ENCODE peak calls at places on chromosomes 11 and 22, in ten cellular contexts. N is DND-41; J is naive thymus-derived CD4-positive, alpha-beta T cell; L is psoas muscle; Q is keratinocyte; B is sigmoid colon; T is PC-9; A is adipocyte; Z is pancreas; K is spleen. U is an unnamed sample. For H3K36me3 and H3K27me3, the result is how much of the 10 kb centered on the place peaks cover.

GRCh38 chr11:36672815-36673450 is 74.9 kb upstream of the RAG2 start:
- DNase-seq in T (no peak), L (no peak), B (no peak), Q (peak), K (no peak), A (peak), J (peak), Z (no peak), N (no peak), U (peak)

GRCh38 chr11:11056749-11057471 is 199.1 kb upstream of the ZBED5 start:
- DNase-seq in Q (no peak), A (no peak), J (no peak), B (no peak), K (no peak), L (no peak), Z (no peak), T (no peak), N (no peak), U (no peak)

GRCh38 chr11:128956401-128957203 is 13.9 kb upstream of the TP53AIP1 start:
- DNase-seq in L (no peak), Z (no peak), B (no peak), Q (no peak), N (peak), K (no peak), A (peak), J (peak), T (peak), U (peak)

GRCh38 chr11:26905368-26905767 is 88.5 kb upstream of the FIBIN start:
- DNase-seq in K (no peak), N (no peak), J (no peak), A (peak), L (no peak), T (no peak), Q (no peak), B (no peak), Z (no peak), U (peak)

GRCh38 chr11:82176365-82176764 is 557.3 kb downstream of the FAM181B start:
- DNase-seq in L (no peak), Z (no peak), A (no peak), N (no peak), T (no peak), J (no peak), Q (no peak), K (no peak), B (no peak), U (no peak)

GRCh38 chr11:72813740-72814138 is 472 bp upstream of the ATG16L2 start:
- DNase-seq in N (peak), K (peak), L (peak), A (peak), T (no peak), B (peak), Z (peak), Q (no peak), J (no peak), U (no peak)

GRCh38 chr11:66429983-66430602 is 8.6 kb downstream of the MRPL11 start:
- DNase-seq in T (peak), N (peak), J (peak), Q (no peak), A (peak), Z (peak), L (peak), B (peak), K (peak), U (peak)

GRCh38 chr11:128297111-128297651 is 290.2 kb downstream of the ETS1 start:
- DNase-seq in B (no peak), L (no peak), A (no peak), N (peak), K (no peak), Q (no peak), T (no peak), Z (no peak), J (peak), U (no peak)

GRCh38 chr11:41413843-41414242 is 45.6 kb downstream of the LRRC4C start:
- DNase-seq in T (no peak), A (no peak), K (no peak), Q (no peak), B (no peak), N (no peak), J (no peak), Z (no peak), L (no peak), U (no peak)

GRCh38 chr11:128879817-128880216 is 11.3 kb upstream of the KCNJ5 start:
- DNase-seq in K (no peak), B (peak), Q (no peak), L (no peak), Z (no peak), A (no peak), N (no peak), J (no peak), T (no peak), U (peak)

GRCh38 chr11:32087602-32088001 is 3.3 kb upstream of the RCN1 start:
- DNase-seq in B (no peak), Z (no peak), L (no peak), T (no peak), N (no peak), J (no peak), A (peak), K (no peak), Q (no peak), U (no peak)

GRCh38 chr22:22884888-22885840 is 2.5 kb upstream of the IGLL5 start:
- DNase-seq in T (no peak), N (peak), L (no peak), J (no peak), Q (no peak), A (no peak), K (peak), Z (no peak), B (no peak), U (peak)

GRCh38 chr11:107276057-107276456 is 181.6 kb downstream of the CWF19L2 start:
- DNase-seq in Z (no peak), J (no peak), Q (no peak), A (no peak), T (no peak), K (no peak), N (no peak), B (no peak), L (no peak), U (no peak)

GRCh38 chr11:35892166-35892565 is 51.7 kb upstream of the LDLRAD3 start:
- DNase-seq in K (no peak), A (no peak), T (no peak), B (no peak), J (no peak), Z (no peak), L (no peak), Q (no peak), N (no peak), U (no peak)

GRCh38 chr22:47163876-47164513 is 401.5 kb downstream of the TBC1D22A start:
- DNase-seq in J (no peak), L (no peak), T (no peak), A (no peak), Q (no peak), B (peak), Z (peak), K (peak), N (no peak), U (no peak)

GRCh38 chr11:19631657-19632325 is 80.8 kb upstream of the NAV2 start:
- DNase-seq in K (no peak), N (no peak), J (no peak), L (peak), Z (no peak), B (no peak), Q (no peak), T (no peak), A (peak), U (no peak)

GRCh38 chr11:12388171-12388570 is 10.8 kb downstream of the PARVA start:
- DNase-seq in J (no peak), L (no peak), B (no peak), Z (no peak), K (no peak), T (no peak), Q (no peak), A (no peak), N (no peak), U (no peak)

GRCh38 chr22:39478461-39478860 is 21.6 kb downstream of the MGAT3 start:
- DNase-seq in K (no peak), Q (no peak), N (peak), J (peak), B (no peak), Z (peak), A (peak), T (peak), L (no peak), U (peak)

GRCh38 chr11:132134322-132134721 is 763.9 kb downstream of the NTM start:
- DNase-seq in B (no peak), J (no peak), T (no peak), A (peak), Z (no peak), Q (peak), L (no peak), N (no peak), K (no peak), U (no peak)

GRCh38 chr11:117145393-117145761 is 1.3 kb downstream of the PAFAH1B2 start:
- DNase-seq in Z (no peak), J (peak), N (peak), K (no peak), A (peak), L (no peak), B (no peak), Q (no peak), T (peak), U (peak)

GRCh38 chr11:121421149-121421906 is 30.8 kb upstream of the SORL1 start:
- DNase-seq in N (no peak), J (no peak), B (no peak), Q (no peak), K (no peak), Z (no peak), L (no peak), A (no peak), T (no peak), U (no peak)

GRCh38 chr11:126113515-126113957 is 50.9 kb upstream of the CDON start:
- DNase-seq in T (peak), J (no peak), A (peak), Z (peak), L (peak), N (no peak), B (peak), K (peak), Q (peak), U (no peak)

GRCh38 chr11:110093407-110094297 is 460 bp downstream of the ZC3H12C start:
- DNase-seq in T (peak), Z (peak), K (peak), L (peak), J (no peak), N (no peak), A (peak), Q (no peak), B (peak), U (peak)

GRCh38 chr11:86934933-86935579 is 20.1 kb downstream of the FZD4 start:
- DNase-seq in A (peak), Z (no peak), K (no peak), T (no peak), J (no peak), N (no peak), B (no peak), L (no peak), Q (no peak), U (no peak)

GRCh38 chr11:132632641-132633124 is 899.6 kb downstream of the OPCML start:
- DNase-seq in B (no peak), Z (no peak), L (no peak), Q (peak), T (no peak), N (no peak), A (peak), J (no peak), K (no peak), U (no peak)

GRCh38 chr11:76253416-76253815 is 47.1 kb upstream of the WNT11 start:
- DNase-seq in A (no peak), B (no peak), Q (no peak), K (no peak), J (no peak), L (no peak), N (no peak), Z (no peak), T (no peak), U (no peak)

GRCh38 chr11:128494418-128495332 is 92.7 kb downstream of the ETS1 start:
- DNase-seq in Q (no peak), A (peak), B (no peak), J (peak), K (no peak), N (no peak), T (no peak), L (no peak), Z (no peak), U (no peak)

GRCh38 chr11:83092488-83093384 is 21.0 kb upstream of the RAB30 start:
- DNase-seq in A (peak), L (peak), K (no peak), J (no peak), Z (no peak), B (no peak), Q (no peak), N (no peak), T (peak), U (no peak)

GRCh38 chr22:37282385-37282677 is at the start of gene CYTH4:
- DNase-seq in Z (no peak), K (peak), A (no peak), T (peak), L (peak), B (peak), J (peak), N (no peak), Q (no peak), U (peak)

GRCh38 chr11:32510039-32510438 is 73.6 kb upstream of the EIF3M start:
- DNase-seq in L (no peak), J (no peak), A (no peak), T (no peak), N (no peak), Q (no peak), K (no peak), B (no peak), Z (no peak), U (no peak)

GRCh38 chr11:28836285-28837081 is 728.3 kb downstream of the METTL15 start:
- DNase-seq in T (peak), L (no peak), K (no peak), B (no peak), A (peak), N (no peak), J (no peak), Q (peak), Z (no peak), U (no peak)

GRCh38 chr11:2687782-2688191 is 12.0 kb downstream of the KCNQ1OT1 start:
- DNase-seq in K (peak), Q (no peak), J (no peak), B (peak), T (no peak), N (no peak), Z (peak), L (no peak), A (no peak), U (peak)

GRCh38 chr11:95005642-95006041 is 19.4 kb upstream of the KDM4E start:
- DNase-seq in Q (no peak), T (no peak), K (no peak), B (no peak), J (no peak), Z (no peak), A (no peak), N (no peak), L (no peak), U (no peak)

GRCh38 chr11:12845739-12846358 is 163.3 kb upstream of the RASSF10 start:
- DNase-seq in L (no peak), B (peak), Q (no peak), J (no peak), N (no peak), A (no peak), K (no peak), Z (peak), T (no peak), U (peak)

DNA sequence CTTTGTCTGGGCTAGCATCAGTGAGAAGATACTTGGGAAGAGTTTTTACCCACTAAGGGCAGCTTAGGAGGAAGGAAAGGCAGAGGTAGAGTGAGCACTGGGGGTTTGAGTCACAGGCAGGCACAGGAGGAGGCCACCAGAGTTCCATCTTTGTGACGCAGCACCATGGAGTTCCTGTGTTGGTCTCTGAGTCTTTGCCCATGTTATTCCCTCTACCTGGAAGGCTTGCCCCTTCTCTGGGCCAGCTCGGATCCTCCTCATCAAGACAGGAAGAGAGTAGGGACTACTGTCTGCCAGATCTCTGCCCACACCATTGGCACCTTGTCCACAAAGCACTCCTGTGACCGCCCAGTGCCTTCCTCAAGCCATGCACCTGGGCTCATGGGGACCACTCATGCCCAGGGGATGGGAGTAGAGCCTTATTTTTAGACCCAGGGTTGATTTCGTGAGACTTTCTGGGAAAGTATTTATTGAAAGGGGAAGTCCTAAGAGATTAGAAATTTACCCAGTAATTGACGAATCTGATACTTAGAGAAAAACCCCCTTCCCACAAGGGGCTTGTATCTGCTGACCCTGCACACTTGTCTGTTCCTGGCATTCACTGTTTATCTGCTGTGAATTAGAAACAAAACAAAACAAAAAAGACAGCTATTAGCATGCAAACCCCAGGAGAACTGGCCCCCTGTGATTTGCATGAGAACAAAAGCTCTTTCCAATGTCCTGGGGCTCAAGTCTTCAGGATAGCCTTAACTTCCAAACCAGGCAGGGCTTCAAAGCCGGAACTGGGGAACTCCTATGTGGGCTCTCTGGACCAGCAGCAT is 35.9 kb upstream of the MYEOV start:
- DNase-seq in T (no peak), Z (no peak), K (peak), A (no peak), N (no peak), J (no peak), Q (no peak), B (peak), L (no peak), U (peak)
- H3K4me3 ChIP-seq in T (no peak), Z (no peak), K (no peak), A (no peak), N (no peak), J (no peak), Q (no peak), B (no peak), L (no peak), U (no peak)

DNA sequence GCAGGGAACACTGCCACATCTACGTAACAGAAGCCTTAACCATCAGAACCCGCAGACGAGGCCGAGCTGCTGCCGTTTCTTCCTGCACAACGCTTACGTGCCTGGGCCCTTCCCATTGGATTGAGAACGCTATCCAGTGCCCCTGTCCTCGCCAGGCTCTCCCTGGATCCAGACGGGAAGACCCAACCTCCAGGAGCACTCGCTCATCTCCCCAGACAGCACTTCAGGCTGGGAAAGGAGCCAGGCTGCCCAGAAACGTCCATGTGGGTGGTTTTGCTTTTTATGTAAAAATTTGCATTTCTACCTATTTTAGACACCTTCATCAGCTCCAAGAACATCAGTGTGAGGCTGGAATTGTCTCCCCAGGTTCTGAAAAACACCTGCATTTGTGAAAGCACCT is 7.3 kb upstream of the CRYBB3 start:
- DNase-seq in L (no peak), Z (no peak), T (no peak), A (no peak), K (no peak), Q (no peak), B (no peak), J (no peak), N (no peak), U (no peak)
- H3K36me3 ChIP-seq in L (under half), Z (under half), T (under half), A (under half), K (under half), Q (under half), B (under half), J (under half), N (under half), U (under half)

DNA sequence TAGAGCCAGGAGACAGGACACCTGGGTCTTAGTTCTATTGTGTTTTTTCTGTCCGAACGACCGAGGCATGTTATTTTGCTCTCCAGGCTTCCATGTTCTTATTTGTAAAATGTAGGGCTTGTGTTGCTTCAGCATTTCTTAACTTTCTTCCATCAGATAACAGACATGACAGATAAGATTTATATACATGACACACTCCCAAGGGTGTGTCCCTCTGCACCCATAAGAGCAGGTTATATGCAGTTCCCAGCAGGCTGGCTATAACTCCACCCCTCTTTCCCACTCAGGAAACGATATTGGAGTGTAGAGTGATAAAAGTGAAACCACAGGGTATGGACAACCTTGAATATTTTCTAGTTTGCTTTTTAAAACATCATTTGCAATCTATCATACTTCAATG is 65.8 kb downstream of the APIP start:
- DNase-seq in J (no peak), L (no peak), N (no peak), A (no peak), Q (no peak), Z (no peak), K (no peak), T (peak), B (no peak), U (no peak)
- H3K27me3 ChIP-seq in J (under half), L (under half), N (under half), A (under half), Q (under half), Z (under half), K (under half), T (under half), B (under half), U (under half)

GRCh38 chr22:46083383-46084350 is 66.7 kb upstream of the PPARA start:
- DNase-seq in T (no peak), Q (no peak), K (peak), N (no peak), L (peak), B (peak), Z (peak), J (no peak), A (no peak), U (no peak)

GRCh38 chr22:46081036-46081830 is 69.1 kb upstream of the PPARA start:
- DNase-seq in K (peak), T (no peak), N (no peak), Q (no peak), Z (peak), L (peak), A (no peak), B (peak), J (no peak), U (no peak)

GRCh38 chr22:46079861-46080821 is 70.2 kb upstream of the PPARA start:
- DNase-seq in Z (peak), J (no peak), T (no peak), B (peak), Q (no peak), N (no peak), L (peak), A (no peak), K (peak), U (no peak)

GRCh38 chr22:46082633-46083032 is 67.7 kb upstream of the PPARA start:
- DNase-seq in Z (no peak), Q (no peak), K (no peak), T (no peak), N (no peak), J (no peak), L (no peak), A (no peak), B (peak), U (no peak)

DNA sequence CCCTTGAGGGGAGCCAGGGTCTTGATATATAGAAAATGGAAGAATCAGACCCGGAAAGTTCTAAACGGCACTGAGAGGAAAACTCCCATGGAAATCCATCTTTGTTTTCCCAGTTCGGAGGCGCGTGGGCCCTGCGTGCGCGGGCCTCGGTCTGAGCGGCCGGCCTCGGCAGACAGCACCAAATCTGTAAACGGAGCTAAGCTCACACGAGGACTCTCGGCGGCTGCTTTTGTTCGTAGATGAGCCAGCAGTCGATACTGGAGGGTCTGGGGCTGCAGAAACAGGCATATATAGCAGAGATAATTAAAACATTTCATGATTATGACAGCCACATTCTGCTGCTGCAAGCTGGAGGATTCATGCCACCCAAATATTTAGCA is 68.5 kb upstream of the PPARA start:
- DNase-seq in A (no peak), T (no peak), L (peak), K (peak), B (peak), J (no peak), Q (no peak), Z (peak), N (no peak), U (no peak)
- H3K4me3 ChIP-seq in A (peak), T (no peak), L (peak), K (peak), B (peak), J (no peak), Q (peak), Z (no peak), N (no peak), U (no peak)

GRCh38 chr11:70430671-70431574 is 32.6 kb downstream of the CTTN start:
- DNase-seq in K (no peak), Q (no peak), B (no peak), Z (no peak), N (no peak), L (no peak), T (no peak), A (no peak), J (no peak), U (no peak)

GRCh38 chr11:70429428-70429705 is 31.0 kb downstream of the CTTN start:
- DNase-seq in Q (no peak), T (no peak), Z (no peak), N (no peak), L (no peak), A (no peak), B (no peak), K (no peak), J (no peak), U (peak)

GRCh38 chr11:70431611-70432010 is 33.3 kb downstream of the CTTN start:
- DNase-seq in Z (no peak), B (no peak), T (no peak), N (no peak), L (no peak), Q (no peak), K (no peak), A (no peak), J (no peak), U (peak)

GRCh38 chr11:70428701-70429427 is 30.5 kb downstream of the CTTN start:
- DNase-seq in Z (no peak), A (no peak), K (no peak), B (no peak), J (no peak), N (no peak), T (no peak), Q (no peak), L (no peak), U (no peak)

GRCh38 chr11:70430122-70430521 is 31.8 kb downstream of the CTTN start:
- DNase-seq in K (no peak), B (no peak), Z (no peak), N (no peak), T (no peak), A (no peak), L (no peak), Q (no peak), J (no peak), U (no peak)
- H3K36me3 ChIP-seq in K (under half), B (half or more), Z (under half), N (under half), T (under half), A (half or more), L (under half), Q (under half), J (under half), U (half or more)